ENCODE peak calls at places on chromosomes 5 and 9, in eight cellular contexts. V is RWPE1; H is effector CD4-positive, alpha-beta T cell; D is C1 segment of cervical spinal cord; E is germinal center; Q is stimulated activated CD4-positive, alpha-beta T cell treated with anti-CD3 and anti-CD28 coated beads, Interleukin-1b, Interleukin-23, amount 100 ng/mL, for 4 hours; W is H9; M is stimulated activated CD8-positive, alpha-beta memory T cell treated with anti-CD3 and anti-CD28 coated beads, Interleukin-15, amount 100 ng/mL, for 24 hours. K is an unnamed sample.
A peak's percentile ranks its signal among the peaks of the same experiment; 100 is the strongest.

GRCh38 chr5:10329808-10330481 is 22.2 kb upstream of the CMBL start:
- DNase-seq in E (no peak), Q (no peak), D (no peak), V (no peak), W (no peak), M (no peak), H (no peak), K (no peak)

GRCh38 chr5:59143926-59144333 is 561.1 kb downstream of the RAB3C start:
- DNase-seq in H (no peak), E (no peak), M (no peak), D (no peak), V (no peak), W (no peak), Q (no peak), K (no peak)

GRCh38 chr9:119052339-119053030 is 316.8 kb downstream of the BRINP1 start:
- DNase-seq in H (no peak), V (peak; percentile 8), M (no peak), W (no peak), D (no peak), E (no peak), Q (no peak), K (no peak)

GRCh38 chr9:34659592-34660253 is 2.7 kb downstream of the CCL27 start:
- DNase-seq in M (no peak), W (no peak), Q (no peak), V (peak; percentile 48), H (no peak), D (no peak), E (no peak), K (no peak)

GRCh38 chr9:130607640-130608420 is 28.5 kb downstream of the FUBP3 start:
- DNase-seq in M (no peak), W (no peak), V (no peak), D (no peak), H (no peak), Q (no peak), E (no peak), K (no peak)

GRCh38 chr5:177553671-177554429 is 513 bp downstream of the FAM193B start:
- DNase-seq in D (peak; percentile 57), Q (peak; percentile 37), E (peak; percentile 60), M (peak; percentile 22), V (peak; percentile 76), W (peak; percentile 41), H (no peak), K (no peak)

GRCh38 chr5:609088-609370 is 3.1 kb upstream of the CEP72 start:
- DNase-seq in W (no peak), H (no peak), D (no peak), V (no peak), E (no peak), Q (no peak), M (no peak), K (no peak)

GRCh38 chr9:4886698-4887097 is 94.0 kb downstream of the RCL1 start:
- DNase-seq in M (no peak), E (no peak), V (no peak), Q (no peak), H (no peak), D (no peak), W (no peak), K (no peak)

GRCh38 chr5:176870110-176870591 is 29.0 kb downstream of the HK3 start:
- DNase-seq in D (peak; percentile 1), H (no peak), M (no peak), V (peak; percentile 57), W (peak; percentile 80), E (peak; percentile 17), Q (no peak), K (peak; percentile 8)

GRCh38 chr9:116156621-116157314 is 3.2 kb downstream of the PAPPA start:
- DNase-seq in D (peak; percentile 4), Q (no peak), V (no peak), M (no peak), W (peak; percentile 74), E (no peak), H (no peak), K (peak; percentile 27)

GRCh38 chr5:171427318-171428167 is 8.1 kb downstream of the FGF18 start:
- DNase-seq in M (no peak), V (no peak), H (no peak), D (no peak), E (no peak), W (peak; percentile 17), Q (no peak), K (no peak)

GRCh38 chr5:36156124-36156601 is 4.3 kb downstream of the SKP2 start:
- DNase-seq in W (no peak), Q (no peak), V (peak; percentile 88), E (no peak), M (no peak), D (no peak), H (no peak), K (no peak)

GRCh38 chr5:142364251-142365145 is 39.7 kb upstream of the SPRY4 start:
- DNase-seq in H (no peak), V (peak; percentile 94), Q (no peak), W (peak; percentile 58), E (peak; percentile 47), D (no peak), M (no peak), K (no peak)

GRCh38 chr9:78029601-78030552 is 1.7 kb downstream of the GNAQ start:
- DNase-seq in M (no peak), W (peak; percentile 48), Q (no peak), H (no peak), E (no peak), D (no peak), V (peak; percentile 33), K (no peak)

GRCh38 chr5:123425444-123425843 is 2.2 kb upstream of the CEP120 start:
- DNase-seq in W (no peak), H (no peak), E (no peak), V (no peak), Q (no peak), D (no peak), M (no peak), K (no peak)

GRCh38 chr9:76433406-76433805 is 25.6 kb upstream of the GCNT1 start:
- DNase-seq in D (no peak), Q (no peak), E (no peak), V (no peak), M (no peak), H (no peak), W (peak; percentile 34), K (no peak)

GRCh38 chr5:74326571-74327338 is 313.8 kb downstream of the ENC1 start:
- DNase-seq in Q (no peak), H (no peak), D (no peak), V (peak; percentile 92), E (no peak), M (peak; percentile 2), W (no peak), K (peak; percentile 99)

GRCh38 chr9:76866689-76867088 is 39.2 kb downstream of the PRUNE2 start:
- DNase-seq in V (peak; percentile 87), M (no peak), H (no peak), Q (no peak), D (no peak), W (no peak), E (no peak), K (no peak)

GRCh38 chr5:172902497-172903472 is 56.4 kb upstream of the RPL26L1 start:
- DNase-seq in M (no peak), Q (no peak), E (no peak), H (no peak), V (peak; percentile 45), D (peak; percentile 19), W (peak; percentile 57), K (no peak)

GRCh38 chr9:35660966-35661413 is 2.9 kb downstream of the CCDC107 start:
- DNase-seq in E (no peak), D (no peak), M (no peak), Q (no peak), V (no peak), W (no peak), H (no peak), K (no peak)

GRCh38 chr5:132313961-132314432 is 19.8 kb downstream of the SLC22A4 start:
- DNase-seq in W (no peak), Q (no peak), E (no peak), D (no peak), M (no peak), H (no peak), V (no peak), K (no peak)

GRCh38 chr5:156526081-156527017 is 199.4 kb downstream of the SGCD start:
- DNase-seq in Q (no peak), E (no peak), M (no peak), W (no peak), V (no peak), H (no peak), D (no peak), K (no peak)

GRCh38 chr5:154401931-154402330 is 43.9 kb upstream of the SAP30L start:
- DNase-seq in W (no peak), E (no peak), Q (no peak), M (no peak), H (no peak), V (no peak), D (no peak), K (no peak)